ENCODE peak calls at places on chromosomes 4 and X, in five cellular contexts. One of them, this sample, is unnamed.

GRCh38 chrX:110440016-110440805 is 81.6 kb downstream of the RTL9 start:
- DNase-seq in fibroblast of villous mesenchyme: no peak
- DNase-seq in neural progenitor cell: no peak
- DNase-seq in cardiac muscle cell: no peak
- DNase-seq in GM23338: no peak
- DNase-seq in this sample: no peak

GRCh38 chr4:170025523-170026252 is 507 bp downstream of the MFAP3L start:
- DNase-seq in fibroblast of villous mesenchyme: no peak
- DNase-seq in neural progenitor cell: peak; percentile 58
- DNase-seq in cardiac muscle cell: peak; percentile 15
- DNase-seq in GM23338: peak; percentile 51
- DNase-seq in this sample: no peak

GRCh38 chr4:2078584-2078983 is 19.5 kb downstream of the NAT8L start:
- DNase-seq in fibroblast of villous mesenchyme: no peak
- DNase-seq in neural progenitor cell: no peak
- DNase-seq in cardiac muscle cell: no peak
- DNase-seq in GM23338: no peak
- DNase-seq in this sample: no peak

GRCh38 chr4:40401646-40402045 is 66.5 kb downstream of the CHRNA9 start:
- DNase-seq in fibroblast of villous mesenchyme: peak; percentile 20
- DNase-seq in neural progenitor cell: no peak
- DNase-seq in cardiac muscle cell: peak; percentile 23
- DNase-seq in GM23338: no peak
- DNase-seq in this sample: no peak

GRCh38 chr4:114386637-114387233 is 211.9 kb upstream of the UGT8 start:
- DNase-seq in fibroblast of villous mesenchyme: peak; percentile 45
- DNase-seq in neural progenitor cell: peak; percentile 41
- DNase-seq in cardiac muscle cell: peak; percentile 62
- DNase-seq in GM23338: peak; percentile 46
- DNase-seq in this sample: no peak

GRCh38 chr4:38226170-38226569 is 266.0 kb downstream of the PTTG2 start:
- DNase-seq in fibroblast of villous mesenchyme: no peak
- DNase-seq in neural progenitor cell: no peak
- DNase-seq in cardiac muscle cell: no peak
- DNase-seq in GM23338: no peak
- DNase-seq in this sample: no peak

GRCh38 chrX:2679534-2680485 is 11.3 kb upstream of the CD99 start:
- DNase-seq in fibroblast of villous mesenchyme: peak; percentile 91
- DNase-seq in neural progenitor cell: no peak
- DNase-seq in cardiac muscle cell: peak; percentile 90
- DNase-seq in GM23338: no peak
- DNase-seq in this sample: no peak

GRCh38 chrX:16750136-16750535 is 30.7 kb downstream of the SYAP1 start:
- DNase-seq in fibroblast of villous mesenchyme: peak; percentile 44
- DNase-seq in neural progenitor cell: no peak
- DNase-seq in cardiac muscle cell: no peak
- DNase-seq in GM23338: no peak
- DNase-seq in this sample: no peak

GRCh38 chr4:1251773-1252066 is 2.8 kb upstream of the CTBP1 start:
- DNase-seq in fibroblast of villous mesenchyme: no peak
- DNase-seq in neural progenitor cell: no peak
- DNase-seq in cardiac muscle cell: no peak
- DNase-seq in GM23338: no peak
- DNase-seq in this sample: no peak

GRCh38 chr4:147831452-147832192 is 99.7 kb downstream of the ARHGAP10 start:
- DNase-seq in fibroblast of villous mesenchyme: peak; percentile 88
- DNase-seq in neural progenitor cell: no peak
- DNase-seq in cardiac muscle cell: peak; percentile 76
- DNase-seq in GM23338: no peak
- DNase-seq in this sample: no peak

GRCh38 chr4:177728361-177729152 is 286.3 kb upstream of the AGA start:
- DNase-seq in fibroblast of villous mesenchyme: no peak
- DNase-seq in neural progenitor cell: no peak
- DNase-seq in cardiac muscle cell: no peak
- DNase-seq in GM23338: peak; percentile 2
- DNase-seq in this sample: no peak

GRCh38 chr4:184355111-184355604 is 119.2 kb downstream of the IRF2 start:
- DNase-seq in fibroblast of villous mesenchyme: peak; percentile 89
- DNase-seq in neural progenitor cell: no peak
- DNase-seq in cardiac muscle cell: peak; percentile 96
- DNase-seq in GM23338: no peak
- DNase-seq in this sample: no peak

GRCh38 chr4:82248903-82249632 is 124.7 kb downstream of the HNRNPD start:
- DNase-seq in fibroblast of villous mesenchyme: no peak
- DNase-seq in neural progenitor cell: no peak
- DNase-seq in cardiac muscle cell: no peak
- DNase-seq in GM23338: no peak
- DNase-seq in this sample: no peak

GRCh38 chr4:104967034-104967401 is 179.7 kb upstream of the TET2 start:
- DNase-seq in fibroblast of villous mesenchyme: no peak
- DNase-seq in neural progenitor cell: no peak
- DNase-seq in cardiac muscle cell: no peak
- DNase-seq in GM23338: no peak
- DNase-seq in this sample: no peak

GRCh38 chr4:124178449-124179021 is 534.0 kb downstream of the ANKRD50 start:
- DNase-seq in fibroblast of villous mesenchyme: no peak
- DNase-seq in neural progenitor cell: no peak
- DNase-seq in cardiac muscle cell: peak; percentile 20
- DNase-seq in GM23338: no peak
- DNase-seq in this sample: no peak

GRCh38 chrX:24466025-24466424 is 939 bp downstream of the PDK3 start:
- DNase-seq in fibroblast of villous mesenchyme: no peak
- DNase-seq in neural progenitor cell: peak; percentile 21
- DNase-seq in cardiac muscle cell: no peak
- DNase-seq in GM23338: peak; percentile 18
- DNase-seq in this sample: no peak

GRCh38 chr4:40908702-40909362 is 159.1 kb downstream of the NSUN7 start:
- DNase-seq in fibroblast of villous mesenchyme: peak; percentile 76
- DNase-seq in neural progenitor cell: peak; percentile 91
- DNase-seq in cardiac muscle cell: peak; percentile 85
- DNase-seq in GM23338: peak; percentile 95
- DNase-seq in this sample: peak; percentile 63

GRCh38 chrX:101164766-101165590 is 54.6 kb upstream of the DRP2 start:
- DNase-seq in fibroblast of villous mesenchyme: peak; percentile 47
- DNase-seq in neural progenitor cell: no peak
- DNase-seq in cardiac muscle cell: peak; percentile 29
- DNase-seq in GM23338: no peak
- DNase-seq in this sample: no peak

GRCh38 chr4:1661695-1662094 is 22.4 kb downstream of the FAM53A start:
- DNase-seq in fibroblast of villous mesenchyme: no peak
- DNase-seq in neural progenitor cell: no peak
- DNase-seq in cardiac muscle cell: no peak
- DNase-seq in GM23338: no peak
- DNase-seq in this sample: no peak

GRCh38 chrX:75522565-75523411 is at the start of gene ZDHHC15:
- DNase-seq in fibroblast of villous mesenchyme: no peak
- DNase-seq in neural progenitor cell: peak; percentile 65
- DNase-seq in cardiac muscle cell: peak; percentile 0
- DNase-seq in GM23338: peak; percentile 73
- DNase-seq in this sample: peak; percentile 57

GRCh38 chrX:136694491-136695087 is 46.6 kb downstream of the CD40LG start:
- DNase-seq in fibroblast of villous mesenchyme: peak; percentile 53
- DNase-seq in neural progenitor cell: peak; percentile 49
- DNase-seq in cardiac muscle cell: peak; percentile 71
- DNase-seq in GM23338: peak; percentile 74
- DNase-seq in this sample: no peak

GRCh38 chr4:54228064-54228527 is 997 bp upstream of the PDGFRA start:
- DNase-seq in fibroblast of villous mesenchyme: peak; percentile 85
- DNase-seq in neural progenitor cell: peak; percentile 92
- DNase-seq in cardiac muscle cell: peak; percentile 96
- DNase-seq in GM23338: peak; percentile 92
- DNase-seq in this sample: peak; percentile 76

GRCh38 chr4:52606040-52606439 is 53.1 kb downstream of the USP46 start:
- DNase-seq in fibroblast of villous mesenchyme: no peak
- DNase-seq in neural progenitor cell: no peak
- DNase-seq in cardiac muscle cell: no peak
- DNase-seq in GM23338: no peak
- DNase-seq in this sample: no peak

DNA sequence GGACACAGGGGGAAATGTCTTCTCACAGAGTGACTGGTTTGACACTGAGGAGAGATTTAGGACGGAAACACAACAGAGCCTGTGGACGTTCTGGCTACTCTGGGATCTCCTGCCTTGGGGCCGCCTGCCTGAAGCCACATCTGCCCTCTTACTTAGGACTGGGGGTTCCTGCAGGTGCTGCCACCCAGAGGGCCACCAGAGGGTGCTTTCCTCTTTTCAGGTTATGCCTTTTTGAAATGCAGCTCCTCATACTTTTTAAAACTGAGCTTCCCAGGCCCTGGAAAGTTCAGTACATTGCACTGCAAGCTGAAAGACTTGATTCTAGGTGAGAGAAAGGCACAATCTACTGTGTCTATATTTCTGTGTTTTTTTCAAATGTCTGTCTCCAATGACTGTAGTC is 92.2 kb upstream of the PGRMC2 start:
- DNase-seq in fibroblast of villous mesenchyme: peak; percentile 55
- DNase-seq in neural progenitor cell: peak; percentile 19
- DNase-seq in cardiac muscle cell: peak; percentile 61
- DNase-seq in GM23338: peak; percentile 61
- DNase-seq in this sample: no peak
- TF ChIP-seq CTCF in fibroblast of villous mesenchyme: peak; percentile 62
- TF ChIP-seq CTCF in neural progenitor cell: peak; percentile 46
- TF ChIP-seq CTCF in cardiac muscle cell: peak; percentile 68
- TF ChIP-seq CTCF in GM23338: peak; percentile 63
- TF ChIP-seq CTCF in this sample: no peak

GRCh38 chrX:41291309-41291708 is 42.7 kb upstream of the DDX3X start:
- DNase-seq in fibroblast of villous mesenchyme: no peak
- DNase-seq in neural progenitor cell: peak; percentile 57
- DNase-seq in cardiac muscle cell: no peak
- DNase-seq in GM23338: peak; percentile 27
- DNase-seq in this sample: no peak

DNA sequence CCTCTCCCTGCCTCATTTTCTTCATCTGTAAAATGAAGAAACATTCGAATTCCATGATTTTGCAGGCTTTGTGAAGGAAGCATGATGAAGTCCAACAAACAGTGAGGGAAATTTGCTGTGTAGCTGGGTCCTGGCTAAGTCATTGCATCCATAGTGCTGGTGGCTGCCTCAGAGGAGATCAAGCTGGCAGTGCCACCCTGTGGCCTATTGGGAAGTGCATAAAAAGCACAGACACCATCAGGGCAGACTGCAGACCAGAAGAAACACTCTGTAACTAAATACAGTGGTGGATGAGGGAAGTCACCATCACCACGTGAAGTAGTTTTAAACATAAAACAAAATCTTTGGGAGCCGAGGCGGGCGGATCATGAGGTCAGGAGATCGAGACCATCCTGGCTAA is 40.7 kb upstream of the DDX3X start:
- DNase-seq in fibroblast of villous mesenchyme: no peak
- DNase-seq in neural progenitor cell: peak; percentile 32
- DNase-seq in cardiac muscle cell: no peak
- DNase-seq in GM23338: peak; percentile 58
- DNase-seq in this sample: no peak
- TF ChIP-seq CTCF in fibroblast of villous mesenchyme: no peak
- TF ChIP-seq CTCF in neural progenitor cell: peak; percentile 32
- TF ChIP-seq CTCF in cardiac muscle cell: no peak
- TF ChIP-seq CTCF in GM23338: peak; percentile 60
- TF ChIP-seq CTCF in this sample: no peak

GRCh38 chrX:30513284-30513683 is 64.3 kb downstream of the TASL start:
- DNase-seq in fibroblast of villous mesenchyme: peak; percentile 2
- DNase-seq in neural progenitor cell: peak; percentile 6
- DNase-seq in cardiac muscle cell: peak; percentile 18
- DNase-seq in GM23338: peak; percentile 32
- DNase-seq in this sample: no peak
- TF ChIP-seq CTCF in fibroblast of villous mesenchyme: peak; percentile 51
- TF ChIP-seq CTCF in neural progenitor cell: peak; percentile 60
- TF ChIP-seq CTCF in cardiac muscle cell: peak; percentile 38
- TF ChIP-seq CTCF in GM23338: peak; percentile 68
- TF ChIP-seq CTCF in this sample: peak; percentile 52

GRCh38 chr4:118953276-118953675 is 64.6 kb downstream of the SYNPO2 start:
- DNase-seq in fibroblast of villous mesenchyme: no peak
- DNase-seq in neural progenitor cell: no peak
- DNase-seq in cardiac muscle cell: no peak
- DNase-seq in GM23338: no peak
- DNase-seq in this sample: no peak
- TF ChIP-seq CTCF in fibroblast of villous mesenchyme: no peak
- TF ChIP-seq CTCF in neural progenitor cell: no peak
- TF ChIP-seq CTCF in cardiac muscle cell: no peak
- TF ChIP-seq CTCF in GM23338: no peak
- TF ChIP-seq CTCF in this sample: no peak

GRCh38 chrX:114774691-114775090 is 190.8 kb downstream of the HTR2C start:
- DNase-seq in fibroblast of villous mesenchyme: peak; percentile 1
- DNase-seq in neural progenitor cell: peak; percentile 35
- DNase-seq in cardiac muscle cell: peak; percentile 16
- DNase-seq in GM23338: peak; percentile 38
- DNase-seq in this sample: no peak
- TF ChIP-seq CTCF in fibroblast of villous mesenchyme: peak; percentile 17
- TF ChIP-seq CTCF in neural progenitor cell: peak; percentile 46
- TF ChIP-seq CTCF in cardiac muscle cell: peak; percentile 16
- TF ChIP-seq CTCF in GM23338: peak; percentile 38
- TF ChIP-seq CTCF in this sample: no peak

DNA sequence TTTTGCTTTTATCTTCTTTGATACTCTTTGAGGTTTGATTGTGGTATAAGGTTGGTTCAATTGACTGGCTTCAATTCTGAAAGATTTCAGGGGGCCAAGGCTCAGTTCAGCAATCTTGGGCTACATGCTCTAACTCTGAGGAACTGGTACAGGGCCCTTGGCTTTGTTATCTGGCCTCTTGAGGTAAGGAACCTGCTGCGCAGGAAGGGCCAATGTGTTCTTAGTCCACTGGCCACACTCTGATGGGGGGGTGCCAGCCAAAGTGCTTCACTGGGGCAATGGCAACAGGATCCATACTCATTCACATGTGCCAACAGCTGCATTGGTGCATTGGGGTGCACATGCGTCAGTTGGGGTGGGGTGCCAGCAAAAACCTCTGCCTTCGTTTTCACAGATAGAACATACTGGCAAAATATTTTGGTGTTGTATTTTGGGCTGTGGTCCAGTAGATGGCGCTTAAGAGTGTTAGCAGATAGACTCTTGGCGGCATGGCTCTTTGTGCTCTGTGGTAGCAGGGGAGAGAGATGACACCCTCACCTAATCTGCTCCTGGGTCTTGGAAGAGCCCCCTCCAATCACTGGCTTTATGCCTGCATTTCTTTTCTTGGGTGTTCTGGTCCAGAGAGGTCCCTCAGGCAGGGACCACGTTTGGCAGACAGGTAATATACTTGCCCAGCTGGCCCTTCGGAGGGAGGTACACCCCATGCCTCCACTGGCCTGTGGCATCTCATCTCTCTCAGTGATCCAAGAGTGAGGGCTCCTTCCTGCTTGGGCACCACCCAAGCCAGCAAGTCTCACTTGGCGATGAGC is 42.9 kb downstream of the NDST3 start:
- DNase-seq in fibroblast of villous mesenchyme: peak; percentile 26
- DNase-seq in neural progenitor cell: peak; percentile 52
- DNase-seq in cardiac muscle cell: peak; percentile 57
- DNase-seq in GM23338: peak; percentile 87
- DNase-seq in this sample: no peak
- TF ChIP-seq CTCF in fibroblast of villous mesenchyme: peak; percentile 54
- TF ChIP-seq CTCF in neural progenitor cell: peak; percentile 60
- TF ChIP-seq CTCF in cardiac muscle cell: peak; percentile 67
- TF ChIP-seq CTCF in GM23338: peak; percentile 72
- TF ChIP-seq CTCF in this sample: no peak